ENCODE peak calls at places on chromosomes 12 and 14, in nine cellular contexts. A is activated T-cell treated with anti-CD3 and anti-CD28 coated beads, Interleukin-2, amount 50 U/mL, for 4 hours; H is pancreas; B is heart right ventricle; P is K562; V is aorta; Q is left colon; F is right cardiac atrium; C is RWPE2. T is an unnamed sample.

GRCh38 chr12:11758838-11759509 is 109.5 kb downstream of the ETV6 start:
- ATAC-seq in A (no peak), H (peak), B (peak), P (no peak), V (peak), Q (no peak), F (peak), C (no peak), T (peak)

GRCh38 chr14:74954947-74955228 is 509 bp downstream of the PGF start:
- ATAC-seq in A (no peak), H (no peak), B (no peak), P (no peak), V (peak), Q (no peak), F (peak), C (peak), T (no peak)

GRCh38 chr14:52254086-52254485 is 13.4 kb upstream of the PTGDR start:
- ATAC-seq in A (no peak), H (no peak), B (no peak), P (no peak), V (no peak), Q (no peak), F (no peak), C (no peak), T (no peak)

GRCh38 chr12:101616027-101616494 is 21.3 kb downstream of the MYBPC1 start:
- ATAC-seq in A (no peak), H (peak), B (no peak), P (no peak), V (peak), Q (peak), F (peak), C (no peak), T (no peak)

GRCh38 chr14:23550827-23551265 is 719 bp downstream of the ZFHX2 start:
- ATAC-seq in A (no peak), H (peak), B (peak), P (peak), V (peak), Q (peak), F (peak), C (peak), T (no peak)

GRCh38 chr14:102565331-102565887 is 27.0 kb upstream of the RCOR1 start:
- ATAC-seq in A (no peak), H (peak), B (no peak), P (no peak), V (no peak), Q (no peak), F (peak), C (no peak), T (peak)

GRCh38 chr14:89206426-89206825 is 210.6 kb downstream of the FOXN3 start:
- ATAC-seq in A (no peak), H (no peak), B (no peak), P (no peak), V (no peak), Q (no peak), F (no peak), C (no peak), T (no peak)

GRCh38 chr12:113241191-113242017 is 20.1 kb downstream of the TPCN1 start:
- ATAC-seq in A (no peak), H (peak), B (no peak), P (no peak), V (no peak), Q (peak), F (no peak), C (peak), T (no peak)

GRCh38 chr14:103528158-103528511 is 861 bp upstream of the TRMT61A start:
- ATAC-seq in A (no peak), H (peak), B (peak), P (peak), V (peak), Q (peak), F (peak), C (peak), T (no peak)

GRCh38 chr12:29783773-29784666 is at the start of gene TMTC1:
- ATAC-seq in A (peak), H (peak), B (peak), P (no peak), V (peak), Q (no peak), F (peak), C (peak), T (no peak)

GRCh38 chr14:91693342-91693741 is 38.5 kb downstream of the CATSPERB start:
- ATAC-seq in A (no peak), H (peak), B (no peak), P (no peak), V (no peak), Q (peak), F (no peak), C (peak), T (no peak)

GRCh38 chr14:91957876-91958313 is 10.4 kb upstream of the FBLN5 start:
- ATAC-seq in A (no peak), H (no peak), B (no peak), P (peak), V (peak), Q (peak), F (no peak), C (no peak), T (no peak)

GRCh38 chr14:81192594-81192993 is 28.2 kb downstream of the GTF2A1 start:
- ATAC-seq in A (no peak), H (no peak), B (no peak), P (no peak), V (no peak), Q (no peak), F (no peak), C (no peak), T (no peak)

GRCh38 chr14:55625481-55625880 is 45.5 kb downstream of the KTN1 start:
- ATAC-seq in A (no peak), H (no peak), B (no peak), P (no peak), V (no peak), Q (no peak), F (no peak), C (no peak), T (no peak)

GRCh38 chr12:100554608-100555077 is 18.8 kb upstream of the GAS2L3 start:
- ATAC-seq in A (no peak), H (peak), B (peak), P (peak), V (peak), Q (peak), F (peak), C (peak), T (no peak)

GRCh38 chr12:69431604-69432222 is 38.5 kb upstream of the FRS2 start:
- ATAC-seq in A (no peak), H (no peak), B (peak), P (peak), V (peak), Q (no peak), F (peak), C (no peak), T (no peak)